ENCODE peak calls at places on chromosomes 11 and 22, in four cellular contexts. R, J, L and W are unnamed samples.

GRCh38 chr22:37331034-37331428 is 48.7 kb downstream of the CYTH4 start:
- DNase-seq in J (no peak), L (peak), R (peak), W (no peak)

GRCh38 chr11:36266767-36267166 is 22.5 kb downstream of the COMMD9 start:
- DNase-seq in L (peak), R (no peak), J (no peak), W (no peak)

GRCh38 chr11:10476927-10477689 is 22.0 kb downstream of the AMPD3 start:
- DNase-seq in J (no peak), L (no peak), R (no peak), W (no peak)

GRCh38 chr11:824292-824880 is 3.3 kb upstream of the CRACR2B start:
- DNase-seq in J (no peak), R (no peak), L (no peak), W (no peak)

GRCh38 chr11:69123593-69124545 is 31.9 kb upstream of the SMIM38 start:
- DNase-seq in L (no peak), J (peak), R (no peak), W (no peak)

GRCh38 chr11:75468534-75469340 is 35.7 kb upstream of the KLHL35 start:
- DNase-seq in R (peak), J (no peak), L (peak), W (no peak)

GRCh38 chr11:110896358-110896757 is 184.1 kb upstream of the ARHGAP20 start:
- DNase-seq in R (peak), L (peak), J (no peak), W (no peak)

GRCh38 chr11:10405858-10406592 is 49.0 kb upstream of the AMPD3 start:
- DNase-seq in L (peak), R (peak), J (peak), W (peak)

GRCh38 chr22:41772645-41773044 is 27.8 kb upstream of the CCDC134 start:
- DNase-seq in L (peak), J (no peak), R (no peak), W (no peak)

GRCh38 chr11:34654491-34655334 is 33.8 kb downstream of the EHF start:
- DNase-seq in L (peak), J (peak), R (peak), W (no peak)

GRCh38 chr11:45662665-45663485 is 2.5 kb downstream of the CHST1 start:
- DNase-seq in J (peak), L (peak), R (peak), W (no peak)

GRCh38 chr11:86459002-86459385 is 84.3 kb downstream of the CCDC81 start:
- DNase-seq in J (no peak), R (no peak), L (peak), W (no peak)

GRCh38 chr22:17087176-17088131 is 2.7 kb downstream of the IL17RA start:
- DNase-seq in L (peak), R (peak), J (no peak), W (peak)

GRCh38 chr11:104893876-104894275 is 4.4 kb downstream of the CASP12 start:
- DNase-seq in L (no peak), J (no peak), R (no peak), W (no peak)

GRCh38 chr11:104899226-104899625 is 966 bp upstream of the CASP12 start:
- DNase-seq in L (no peak), J (peak), R (no peak), W (no peak)

GRCh38 chr11:104897891-104898684 is at the start of gene CASP12:
- DNase-seq in L (peak), R (peak), J (no peak), W (no peak)

GRCh38 chr11:104895619-104896018 is 2.6 kb downstream of the CASP12 start:
- DNase-seq in J (no peak), L (peak), R (no peak), W (no peak)

GRCh38 chr11:104898685-104899013 is 389 bp upstream of the CASP12 start:
- DNase-seq in J (no peak), R (peak), L (peak), W (no peak)
- H3K4me3 ChIP-seq in J (no peak), R (no peak), L (no peak), W (no peak)

GRCh38 chr22:46035380-46035741 is 58.4 kb upstream of the WNT7B start:
- DNase-seq in J (no peak), L (no peak), R (no peak), W (no peak)
- H3K4me3 ChIP-seq in J (peak), L (peak), R (peak), W (peak)

GRCh38 chr11:64711944-64712306 is 11.1 kb downstream of the NRXN2 start:
- DNase-seq in R (no peak), J (peak), L (no peak), W (no peak)

GRCh38 chr11:64713781-64714363 is 9.1 kb downstream of the NRXN2 start:
- DNase-seq in J (peak), R (no peak), L (no peak), W (no peak)

GRCh38 chr11:64714664-64715063 is 8.3 kb downstream of the NRXN2 start:
- DNase-seq in R (no peak), J (no peak), L (no peak), W (no peak)

GRCh38 chr11:64712430-64713030 is 10.5 kb downstream of the NRXN2 start:
- DNase-seq in R (no peak), J (no peak), L (no peak), W (no peak)

GRCh38 chr11:64713031-64713780 is 9.8 kb downstream of the NRXN2 start:
- DNase-seq in L (peak), R (peak), J (peak), W (no peak)
- H3K4me3 ChIP-seq in L (no peak), R (no peak), J (peak), W (no peak)

DNA sequence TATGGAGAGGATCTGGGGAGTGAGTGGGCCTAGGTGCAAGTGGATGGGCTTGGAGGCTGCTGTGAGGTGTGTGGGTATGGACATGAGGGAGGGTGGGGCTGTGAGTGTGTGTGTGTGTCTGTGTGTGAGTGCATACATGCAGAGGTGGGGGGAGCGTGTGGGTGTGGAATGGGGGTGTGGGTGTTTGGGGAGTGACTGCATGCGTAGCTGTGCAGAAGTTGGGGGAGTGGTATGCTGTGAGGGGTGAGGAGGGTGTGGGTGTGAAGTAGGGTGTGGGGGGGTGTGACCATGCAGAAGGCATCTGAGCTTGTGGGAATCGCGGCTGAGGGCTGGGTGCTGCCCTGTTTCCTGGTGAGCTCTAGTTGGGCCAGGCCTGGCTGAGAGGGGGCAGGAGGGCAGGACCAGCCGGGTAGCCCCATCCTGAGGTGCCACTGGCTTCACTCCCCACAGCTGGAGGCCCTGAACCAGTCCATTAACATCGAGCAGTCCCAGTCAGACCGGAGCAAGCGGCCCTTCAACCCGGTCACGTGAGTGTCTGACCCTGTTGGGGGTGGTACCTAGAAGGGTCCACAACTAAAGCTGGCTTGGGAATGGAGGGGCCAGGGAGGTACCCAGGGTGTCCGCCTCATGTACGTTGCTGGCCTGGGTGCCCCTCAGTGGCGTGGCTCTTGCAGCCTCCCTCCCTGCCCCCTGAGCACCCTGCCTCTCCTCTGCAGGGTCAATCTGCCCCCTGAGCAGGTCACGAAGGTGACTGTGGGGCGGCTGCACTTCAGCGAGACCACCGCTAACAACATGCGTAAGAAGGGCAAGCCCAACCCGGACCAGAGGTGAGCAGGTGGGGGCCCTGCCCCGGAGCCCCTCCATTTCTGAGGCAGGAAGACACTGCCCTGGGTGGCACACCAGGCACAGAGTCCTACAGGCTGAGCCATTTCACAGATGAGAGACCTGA is 16.5 kb downstream of the TMEM258 start:
- DNase-seq in J (no peak), L (no peak), R (no peak), W (no peak)
- H3K4me3 ChIP-seq in J (no peak), L (no peak), R (no peak), W (no peak)

DNA sequence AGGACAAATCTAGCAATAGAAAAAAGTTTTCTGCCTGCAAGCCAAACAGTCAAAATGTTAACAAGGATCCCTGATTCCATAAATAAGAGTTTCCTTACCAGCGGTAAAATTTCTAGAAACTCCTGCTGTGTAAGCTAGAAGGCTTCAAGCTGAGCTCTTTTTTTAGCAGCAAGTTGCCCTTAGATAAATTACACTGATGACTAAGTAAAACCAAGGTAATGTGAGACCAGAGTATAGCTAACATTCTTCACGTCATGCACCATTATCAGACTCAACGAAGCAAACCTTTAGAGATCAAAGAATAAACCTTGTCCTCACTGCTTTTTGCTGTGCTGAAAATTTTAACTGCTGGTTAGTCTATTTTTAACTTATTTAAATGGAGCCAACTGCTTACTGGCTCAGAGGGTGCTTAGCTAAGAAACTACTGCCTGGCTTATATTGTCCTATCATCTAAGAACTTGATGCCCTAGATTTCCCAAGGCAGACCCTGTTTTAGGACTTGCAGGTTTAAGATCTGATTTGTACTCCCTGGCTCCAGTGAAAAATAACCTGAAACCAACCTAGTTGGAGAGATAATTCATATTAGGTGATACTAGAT is 900.7 kb downstream of the JRKL start:
- DNase-seq in R (no peak), J (no peak), L (no peak), W (no peak)
- H3K4me3 ChIP-seq in R (no peak), J (no peak), L (no peak), W (no peak)

GRCh38 chr22:44862981-44863860 is 110.8 kb downstream of the ARHGAP8 start:
- DNase-seq in J (peak), R (no peak), L (no peak), W (peak)

GRCh38 chr22:44860311-44860710 is 107.9 kb downstream of the ARHGAP8 start:
- DNase-seq in L (no peak), J (no peak), R (no peak), W (no peak)

GRCh38 chr22:44859641-44860040 is 107.3 kb downstream of the ARHGAP8 start:
- DNase-seq in J (no peak), L (no peak), R (no peak), W (no peak)

GRCh38 chr22:44861245-44861644 is 108.9 kb downstream of the ARHGAP8 start:
- DNase-seq in R (no peak), L (no peak), J (no peak), W (no peak)

DNA sequence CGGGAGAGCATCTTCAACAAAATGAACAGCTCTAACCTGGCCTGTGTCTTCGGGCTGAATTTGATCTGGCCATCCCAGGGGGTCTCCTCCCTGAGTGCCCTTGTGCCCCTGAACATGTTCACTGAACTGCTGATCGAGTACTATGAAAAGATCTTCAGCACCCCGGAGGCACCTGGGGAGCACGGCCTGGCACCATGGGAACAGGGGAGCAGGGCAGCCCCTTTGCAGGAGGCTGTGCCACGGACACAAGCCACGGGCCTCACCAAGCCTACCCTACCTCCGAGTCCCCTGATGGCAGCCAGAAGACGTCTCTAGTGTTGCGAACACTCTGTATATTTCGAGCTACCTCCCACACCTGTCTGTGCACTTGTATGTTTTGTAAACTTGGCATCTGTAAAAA is 109.9 kb downstream of the ARHGAP8 start:
- DNase-seq in L (no peak), J (no peak), R (no peak), W (no peak)
- H3K4me3 ChIP-seq in L (no peak), J (no peak), R (no peak), W (no peak)

DNA sequence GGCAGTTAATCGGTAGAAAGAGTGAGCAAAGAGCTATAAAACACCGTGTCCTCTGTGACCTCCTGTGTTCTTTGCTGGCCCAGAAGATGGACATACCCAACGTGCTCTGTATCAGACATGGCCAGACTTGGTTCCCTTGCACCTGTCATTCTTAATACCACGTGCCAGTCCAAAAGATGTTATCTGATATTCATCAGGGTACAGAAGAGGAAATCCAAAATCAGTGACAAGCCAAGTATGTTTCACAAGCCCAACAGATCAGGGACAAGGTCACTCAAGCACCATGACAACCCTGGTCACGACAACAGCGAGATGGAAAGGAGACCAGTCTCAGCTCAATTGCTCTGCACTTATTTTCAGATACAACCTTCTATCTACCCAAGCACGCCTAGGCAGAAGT is 3.4 kb downstream of the LRP4 start:
- DNase-seq in L (peak), J (no peak), R (no peak), W (no peak)
- H3K4me3 ChIP-seq in L (no peak), J (peak), R (no peak), W (no peak)

GRCh38 chr22:23401910-23402274 is 178.2 kb downstream of the IGLL1 start:
- DNase-seq in R (no peak), L (no peak), J (no peak), W (no peak)

GRCh38 chr22:23401111-23401909 is 178.8 kb downstream of the IGLL1 start:
- DNase-seq in L (peak), J (no peak), R (peak), W (no peak)

GRCh38 chr22:23403720-23404688 is 176.1 kb downstream of the IGLL1 start:
- DNase-seq in R (no peak), L (no peak), J (no peak), W (no peak)

GRCh38 chr22:23403152-23403719 is 176.9 kb downstream of the IGLL1 start:
- DNase-seq in J (no peak), L (no peak), R (no peak), W (no peak)

DNA sequence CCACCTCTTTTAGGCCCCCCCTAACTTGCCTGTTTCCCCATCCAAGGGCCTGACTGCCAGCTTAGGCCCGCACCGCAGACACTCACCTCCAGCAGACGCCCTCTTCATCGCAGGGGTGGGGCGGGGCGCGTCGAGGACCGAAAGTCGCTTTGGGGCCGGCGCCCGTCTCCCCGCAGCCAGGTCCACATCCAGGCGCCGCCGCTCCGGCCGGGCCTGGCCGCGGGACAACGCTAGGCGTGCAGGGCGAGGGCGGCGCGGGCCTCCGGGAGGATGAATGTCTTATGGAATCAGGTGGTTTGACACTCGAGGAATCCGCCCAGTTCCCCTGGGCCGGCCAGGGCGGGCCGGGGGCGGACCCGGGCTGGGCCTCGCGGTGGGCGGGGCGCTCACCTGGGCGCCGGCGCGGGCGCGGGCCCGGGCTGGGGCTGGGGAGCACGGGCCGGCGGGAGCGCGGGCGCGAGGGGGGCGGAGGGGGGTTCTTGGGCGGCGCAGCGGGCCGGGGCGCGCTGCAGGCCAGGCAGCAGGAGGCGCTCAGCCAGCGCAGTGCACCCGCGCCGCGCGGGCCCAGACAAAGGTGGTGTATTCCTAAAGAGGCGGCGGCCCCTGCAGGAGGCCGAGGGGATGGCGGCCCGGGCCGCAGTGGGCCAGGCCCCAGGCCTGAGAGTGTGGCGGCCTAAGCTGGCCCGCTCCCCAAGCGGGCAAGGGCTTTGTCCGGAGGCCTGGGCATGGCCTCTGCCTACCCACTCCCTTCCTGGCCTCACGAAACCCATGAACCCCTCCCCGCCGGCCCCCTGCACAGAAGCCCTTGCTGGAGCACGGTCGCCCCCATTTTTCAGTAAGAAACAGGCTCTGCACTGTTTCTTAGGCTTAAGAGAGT is 177.6 kb downstream of the IGLL1 start:
- DNase-seq in J (peak), R (peak), L (peak), W (peak)
- H3K4me3 ChIP-seq in J (peak), R (peak), L (no peak), W (peak)